ENCODE peak calls at places on chromosomes 12 and 14, in seven cellular contexts. Y is lower leg skin, W is GM03348, U is endothelial cell, O is tibial artery, M is testis, Z is MG63. A is an unnamed sample.
A peak's percentile ranks its signal among the peaks of the same experiment; 100 is the strongest.

GRCh38 chr12:111792155-111792876 is 25.6 kb downstream of the ALDH2 start:
- DNase-seq in O (peak; percentile 73), U (no peak), W (no peak), Z (peak; percentile 32), Y (no peak), M (peak; percentile 91), A (no peak)

GRCh38 chr12:123519151-123520001 is 14.1 kb downstream of the RILPL1 start:
- DNase-seq in O (peak; percentile 77), Z (no peak), M (no peak), U (no peak), Y (no peak), W (peak; percentile 30), A (no peak)

GRCh38 chr12:72267974-72268373 is 4.2 kb upstream of the TRHDE start:
- DNase-seq in Z (no peak), U (no peak), W (no peak), Y (no peak), O (no peak), M (no peak), A (no peak)

GRCh38 chr12:19018302-19018980 is 111.1 kb upstream of the PLEKHA5 start:
- DNase-seq in W (peak; percentile 73), Y (no peak), Z (peak; percentile 38), O (no peak), M (no peak), U (no peak), A (no peak)

GRCh38 chr14:81509838-81510452 is 23.7 kb downstream of the SEL1L start:
- DNase-seq in Y (no peak), Z (no peak), U (no peak), W (no peak), M (no peak), O (no peak), A (no peak)

GRCh38 chr14:88546621-88547385 is 8.0 kb downstream of the PTPN21 start:
- DNase-seq in O (no peak), W (no peak), M (no peak), Y (no peak), U (no peak), Z (no peak), A (no peak)

GRCh38 chr14:75205586-75205985 is 29.2 kb upstream of the TMED10 start:
- DNase-seq in M (no peak), W (peak; percentile 29), Y (no peak), O (no peak), Z (peak; percentile 41), U (no peak), A (no peak)

GRCh38 chr12:68487721-68488309 is 122.9 kb upstream of the RAP1B start:
- DNase-seq in Y (no peak), O (no peak), M (no peak), U (no peak), Z (no peak), W (no peak), A (no peak)

A was measured in GOT3.